ENCODE peak calls at places on chromosome 1, in eight cellular contexts. Y, X, C, A, G, K, Q and T are unnamed samples.

GRCh38 chr1:997728-998050 is 2.2 kb downstream of the HES4 start:
- DNase-seq in Y (no peak), X (no peak), C (no peak), A (no peak), G (no peak), K (no peak), Q (no peak), T (no peak)

GRCh38 chr1:203128691-203129500 is 1.4 kb downstream of the ADORA1 start:
- DNase-seq in Y (peak), X (no peak), C (no peak), A (peak), G (no peak), K (no peak), Q (no peak), T (no peak)

GRCh38 chr1:42419449-42419848 is 36.4 kb downstream of the ZMYND12 start:
- DNase-seq in Y (no peak), X (no peak), C (no peak), A (no peak), G (no peak), K (peak), Q (no peak), T (no peak)

GRCh38 chr1:212652609-212653008 is 44.0 kb downstream of the ATF3 start:
- DNase-seq in Y (no peak), X (no peak), C (no peak), A (no peak), G (no peak), K (no peak), Q (no peak), T (no peak)

GRCh38 chr1:93700532-93701469 is 19.2 kb upstream of the BCAR3 start:
- DNase-seq in Y (no peak), X (no peak), C (no peak), A (no peak), G (no peak), K (no peak), Q (no peak), T (no peak)

GRCh38 chr1:232620356-232620841 is 9.5 kb downstream of the SIPA1L2 start:
- DNase-seq in Y (peak), X (no peak), C (no peak), A (no peak), G (no peak), K (peak), Q (peak), T (no peak)

GRCh38 chr1:246631426-246631825 is 65.2 kb downstream of the CNST start:
- DNase-seq in Y (no peak), X (no peak), C (no peak), A (no peak), G (no peak), K (no peak), Q (no peak), T (no peak)

GRCh38 chr1:23400324-23401110 is 24.0 kb downstream of the TCEA3 start:
- DNase-seq in Y (no peak), X (no peak), C (no peak), A (no peak), G (no peak), K (no peak), Q (no peak), T (no peak)

GRCh38 chr1:185984113-185984836 is 250.1 kb downstream of the HMCN1 start:
- DNase-seq in Y (no peak), X (no peak), C (no peak), A (no peak), G (no peak), K (no peak), Q (no peak), T (no peak)

GRCh38 chr1:39640861-39641260 is 1.4 kb upstream of the HEYL start:
- DNase-seq in Y (no peak), X (no peak), C (no peak), A (no peak), G (no peak), K (no peak), Q (no peak), T (no peak)

GRCh38 chr1:101344745-101345144 is 107.9 kb downstream of the S1PR1 start:
- DNase-seq in Y (no peak), X (no peak), C (no peak), A (no peak), G (no peak), K (no peak), Q (no peak), T (no peak)

GRCh38 chr1:90831910-90832309 is 114.8 kb upstream of the BARHL2 start:
- DNase-seq in Y (no peak), X (no peak), C (no peak), A (no peak), G (no peak), K (no peak), Q (no peak), T (no peak)

GRCh38 chr1:25971044-25971881 is 26.6 kb downstream of the PAFAH2 start:
- DNase-seq in Y (no peak), X (no peak), C (no peak), A (no peak), G (no peak), K (no peak), Q (peak), T (no peak)

GRCh38 chr1:67544921-67545320 is 114.7 kb upstream of the SERBP1 start:
- DNase-seq in Y (no peak), X (no peak), C (no peak), A (no peak), G (no peak), K (no peak), Q (no peak), T (no peak)

GRCh38 chr1:201531551-201532425 is 7.1 kb upstream of the NAV1 start:
- DNase-seq in Y (no peak), X (no peak), C (no peak), A (no peak), G (no peak), K (peak), Q (peak), T (no peak)

GRCh38 chr1:109980324-109981127 is 4.0 kb upstream of the AHCYL1 start:
- DNase-seq in Y (no peak), X (no peak), C (no peak), A (no peak), G (no peak), K (no peak), Q (no peak), T (no peak)

GRCh38 chr1:21334214-21335087 is 44.2 kb upstream of the ECE1 start:
- DNase-seq in Y (peak), X (peak), C (peak), A (peak), G (peak), K (no peak), Q (peak), T (no peak)

GRCh38 chr1:25232866-25233784 is 823 bp upstream of the SYF2 start:
- DNase-seq in Y (peak), X (peak), C (peak), A (peak), G (no peak), K (peak), Q (peak), T (no peak)

GRCh38 chr1:233904979-233905415 is 521 bp downstream of the SLC35F3 start:
- DNase-seq in Y (no peak), X (no peak), C (no peak), A (no peak), G (no peak), K (no peak), Q (no peak), T (peak)

GRCh38 chr1:57017201-57017600 is 51.4 kb upstream of the C8B start:
- DNase-seq in Y (no peak), X (no peak), C (no peak), A (no peak), G (no peak), K (no peak), Q (no peak), T (no peak)

GRCh38 chr1:61230523-61230922 is 148.2 kb downstream of the NFIA start:
- DNase-seq in Y (no peak), X (no peak), C (no peak), A (no peak), G (no peak), K (no peak), Q (no peak), T (no peak)

GRCh38 chr1:36955016-36955415 is 79.3 kb downstream of the GRIK3 start:
- DNase-seq in Y (no peak), X (no peak), C (no peak), A (no peak), G (no peak), K (no peak), Q (no peak), T (no peak)

GRCh38 chr1:220528049-220528678 is at the start of gene MARK1:
- DNase-seq in Y (peak), X (no peak), C (no peak), A (peak), G (no peak), K (peak), Q (no peak), T (peak)